ENCODE peak calls at places on chromosome 17, in four cellular contexts. One of them, this sample, is unnamed.

GRCh38 chr17:3773511-3773910 is 27.5 kb downstream of the ITGAE start:
- DNase-seq in ascending aorta: no peak
- DNase-seq in WTC11: no peak
- DNase-seq in memory B cell: no peak
- DNase-seq in this sample: no peak

GRCh38 chr17:63189082-63189481 is 223.0 kb downstream of the TANC2 start:
- DNase-seq in memory B cell: no peak
- DNase-seq in WTC11: no peak
- DNase-seq in ascending aorta: no peak
- DNase-seq in this sample: peak; percentile 21

GRCh38 chr17:50087246-50087911 is 7.8 kb upstream of the PDK2 start:
- DNase-seq in ascending aorta: peak; percentile 86
- DNase-seq in memory B cell: peak; percentile 82
- DNase-seq in WTC11: peak; percentile 89
- DNase-seq in this sample: peak; percentile 74

GRCh38 chr17:61832463-61832862 is 30.9 kb downstream of the BRIP1 start:
- DNase-seq in ascending aorta: no peak
- DNase-seq in WTC11: no peak
- DNase-seq in memory B cell: no peak
- DNase-seq in this sample: no peak

GRCh38 chr17:58313815-58314705 is 14.5 kb downstream of the TSPOAP1 start:
- DNase-seq in memory B cell: no peak
- DNase-seq in ascending aorta: peak; percentile 25
- DNase-seq in WTC11: no peak
- DNase-seq in this sample: no peak

GRCh38 chr17:7745748-7746470 is 28.4 kb downstream of the DNAH2 start:
- DNase-seq in WTC11: no peak
- DNase-seq in memory B cell: no peak
- DNase-seq in ascending aorta: peak; percentile 76
- DNase-seq in this sample: peak; percentile 93

GRCh38 chr17:28750178-28751047 is 6.6 kb downstream of the TRAF4 start:
- DNase-seq in WTC11: peak; percentile 96
- DNase-seq in ascending aorta: peak; percentile 96
- DNase-seq in memory B cell: peak; percentile 92
- DNase-seq in this sample: peak; percentile 67

GRCh38 chr17:77375917-77376651 is 235.3 kb downstream of the SEC14L1 start:
- DNase-seq in memory B cell: no peak
- DNase-seq in ascending aorta: no peak
- DNase-seq in WTC11: no peak
- DNase-seq in this sample: no peak

GRCh38 chr17:39667262-39668140 is 752 bp upstream of the PNMT start:
- DNase-seq in memory B cell: no peak
- DNase-seq in WTC11: peak; percentile 25
- DNase-seq in ascending aorta: no peak
- DNase-seq in this sample: no peak

GRCh38 chr17:29177871-29178749 is 2.1 kb downstream of the MYO18A start:
- DNase-seq in ascending aorta: peak; percentile 55
- DNase-seq in WTC11: no peak
- DNase-seq in memory B cell: no peak
- DNase-seq in this sample: no peak

GRCh38 chr17:58120195-58120822 is 27.9 kb upstream of the OR4D1 start:
- DNase-seq in memory B cell: peak; percentile 31
- DNase-seq in WTC11: peak; percentile 56
- DNase-seq in ascending aorta: no peak
- DNase-seq in this sample: peak; percentile 22

GRCh38 chr17:40647549-40648325 is at the start of gene SMARCE1:
- DNase-seq in WTC11: peak; percentile 77
- DNase-seq in memory B cell: peak; percentile 86
- DNase-seq in ascending aorta: peak; percentile 80
- DNase-seq in this sample: peak; percentile 62

GRCh38 chr17:43803758-43804157 is 23.5 kb downstream of the CFAP97D1 start:
- DNase-seq in memory B cell: no peak
- DNase-seq in ascending aorta: no peak
- DNase-seq in WTC11: peak; percentile 39
- DNase-seq in this sample: no peak

GRCh38 chr17:83196088-83196765 is 116.8 kb downstream of the METRNL start:
- DNase-seq in WTC11: no peak
- DNase-seq in ascending aorta: no peak
- DNase-seq in memory B cell: no peak
- DNase-seq in this sample: no peak

GRCh38 chr17:81635973-81636504 is 873 bp downstream of the NPLOC4 start:
- DNase-seq in memory B cell: no peak
- DNase-seq in WTC11: no peak
- DNase-seq in ascending aorta: no peak
- DNase-seq in this sample: no peak

GRCh38 chr17:63702616-63703015 is 2.7 kb upstream of the LIMD2 start:
- DNase-seq in memory B cell: no peak
- DNase-seq in ascending aorta: peak; percentile 31
- DNase-seq in WTC11: no peak
- DNase-seq in this sample: no peak

GRCh38 chr17:28570716-28571254 is 539 bp downstream of the PIGS start:
- DNase-seq in WTC11: peak; percentile 55
- DNase-seq in ascending aorta: no peak
- DNase-seq in memory B cell: no peak
- DNase-seq in this sample: no peak

GRCh38 chr17:66748578-66748977 is 86.3 kb upstream of the CACNG5 start:
- DNase-seq in memory B cell: no peak
- DNase-seq in WTC11: no peak
- DNase-seq in ascending aorta: no peak
- DNase-seq in this sample: no peak

GRCh38 chr17:82528484-82529265 is 9.1 kb downstream of the FOXK2 start:
- DNase-seq in ascending aorta: peak; percentile 77
- DNase-seq in WTC11: no peak
- DNase-seq in memory B cell: no peak
- DNase-seq in this sample: no peak

This sample was measured in COLO829.